ENCODE peak calls at places on chromosomes 6 and 20, in five cellular contexts. One of them, this sample, is unnamed. For H3K9me3, the result is how much of the 10 kb centered on the place peaks cover.

GRCh38 chr6:2725999-2726567 is 24.6 kb downstream of the MYLK4 start:
- DNase-seq in testis: no peak
- DNase-seq in tibial nerve: no peak
- DNase-seq in HCT116: no peak
- DNase-seq in adrenal gland: no peak
- DNase-seq in this sample: no peak

GRCh38 chr6:156791261-156791850 is 14.2 kb downstream of the ARID1B start:
- DNase-seq in adrenal gland: no peak
- DNase-seq in HCT116: no peak
- DNase-seq in testis: no peak
- DNase-seq in tibial nerve: no peak
- DNase-seq in this sample: no peak

GRCh38 chr20:61391812-61392520 is 139.9 kb downstream of the CDH4 start:
- DNase-seq in testis: no peak
- DNase-seq in HCT116: no peak
- DNase-seq in tibial nerve: no peak
- DNase-seq in adrenal gland: no peak
- DNase-seq in this sample: no peak

GRCh38 chr20:21396921-21397340 is 395 bp downstream of the NKX2-4 start:
- DNase-seq in HCT116: no peak
- DNase-seq in testis: no peak
- DNase-seq in tibial nerve: no peak
- DNase-seq in adrenal gland: no peak
- DNase-seq in this sample: no peak

GRCh38 chr6:41406821-41407787 is 71.7 kb downstream of the NCR2 start:
- DNase-seq in tibial nerve: no peak
- DNase-seq in HCT116: no peak
- DNase-seq in testis: no peak
- DNase-seq in adrenal gland: no peak
- DNase-seq in this sample: no peak

GRCh38 chr6:140601409-140601808 is 1227.0 kb upstream of the CITED2 start:
- DNase-seq in adrenal gland: no peak
- DNase-seq in HCT116: no peak
- DNase-seq in tibial nerve: no peak
- DNase-seq in testis: no peak
- DNase-seq in this sample: no peak

GRCh38 chr6:106490030-106490429 is 129.5 kb downstream of the CRYBG1 start:
- DNase-seq in tibial nerve: no peak
- DNase-seq in adrenal gland: no peak
- DNase-seq in HCT116: no peak
- DNase-seq in testis: no peak
- DNase-seq in this sample: no peak

GRCh38 chr6:128235556-128235955 is 284.8 kb downstream of the PTPRK start:
- DNase-seq in adrenal gland: no peak
- DNase-seq in HCT116: no peak
- DNase-seq in tibial nerve: no peak
- DNase-seq in testis: no peak
- DNase-seq in this sample: no peak

GRCh38 chr6:44738652-44739141 is 351.2 kb downstream of the CDC5L start:
- DNase-seq in HCT116: no peak
- DNase-seq in tibial nerve: no peak
- DNase-seq in testis: no peak
- DNase-seq in adrenal gland: no peak
- DNase-seq in this sample: no peak

GRCh38 chr20:58875111-58875510 is 22.6 kb downstream of the GNAS start:
- DNase-seq in tibial nerve: no peak
- DNase-seq in HCT116: no peak
- DNase-seq in testis: no peak
- DNase-seq in adrenal gland: no peak
- DNase-seq in this sample: no peak

GRCh38 chr6:157229733-157230132 is 93.6 kb downstream of the TMEM242 start:
- DNase-seq in tibial nerve: no peak
- DNase-seq in testis: no peak
- DNase-seq in adrenal gland: no peak
- DNase-seq in HCT116: no peak
- DNase-seq in this sample: peak

GRCh38 chr6:150058986-150059385 is 9.9 kb downstream of the ULBP3 start:
- DNase-seq in tibial nerve: no peak
- DNase-seq in HCT116: no peak
- DNase-seq in adrenal gland: no peak
- DNase-seq in testis: no peak
- DNase-seq in this sample: no peak

GRCh38 chr6:81793811-81794210 is 41.3 kb upstream of the TENT5A start:
- DNase-seq in testis: no peak
- DNase-seq in tibial nerve: no peak
- DNase-seq in HCT116: no peak
- DNase-seq in adrenal gland: no peak
- DNase-seq in this sample: no peak

GRCh38 chr6:44120692-44121443 is 6.4 kb downstream of the MRPL14 start:
- DNase-seq in testis: no peak
- DNase-seq in adrenal gland: no peak
- DNase-seq in tibial nerve: no peak
- DNase-seq in HCT116: no peak
- DNase-seq in this sample: no peak

GRCh38 chr6:111030008-111031006 is 48.5 kb downstream of the RPF2 start:
- DNase-seq in tibial nerve: no peak
- DNase-seq in testis: peak
- DNase-seq in adrenal gland: peak
- DNase-seq in HCT116: no peak
- DNase-seq in this sample: peak

GRCh38 chr6:28769626-28770402 is 154.0 kb downstream of the TRIM27 start:
- DNase-seq in HCT116: no peak
- DNase-seq in adrenal gland: peak
- DNase-seq in tibial nerve: no peak
- DNase-seq in testis: no peak
- DNase-seq in this sample: no peak

GRCh38 chr20:20003088-20003954 is 13.8 kb upstream of the NAA20 start:
- DNase-seq in adrenal gland: no peak
- DNase-seq in HCT116: no peak
- DNase-seq in testis: peak
- DNase-seq in tibial nerve: no peak
- DNase-seq in this sample: peak

GRCh38 chr6:132192646-132193045 is 208.6 kb downstream of the MOXD1 start:
- DNase-seq in adrenal gland: no peak
- DNase-seq in HCT116: no peak
- DNase-seq in tibial nerve: no peak
- DNase-seq in testis: no peak
- DNase-seq in this sample: no peak

GRCh38 chr6:134427721-134428120 is 109.8 kb upstream of the SGK1 start:
- DNase-seq in tibial nerve: no peak
- DNase-seq in testis: no peak
- DNase-seq in HCT116: no peak
- DNase-seq in adrenal gland: no peak
- DNase-seq in this sample: no peak

GRCh38 chr6:117906905-117907599 is at the start of gene SLC35F1:
- DNase-seq in adrenal gland: peak
- DNase-seq in tibial nerve: no peak
- DNase-seq in HCT116: no peak
- DNase-seq in testis: peak
- DNase-seq in this sample: no peak

GRCh38 chr20:24896984-24897383 is 52.1 kb upstream of the CST7 start:
- DNase-seq in adrenal gland: no peak
- DNase-seq in testis: no peak
- DNase-seq in HCT116: no peak
- DNase-seq in tibial nerve: no peak
- DNase-seq in this sample: no peak

GRCh38 chr6:72410769-72411168 is 211.1 kb upstream of the KCNQ5 start:
- DNase-seq in adrenal gland: no peak
- DNase-seq in tibial nerve: no peak
- DNase-seq in HCT116: no peak
- DNase-seq in testis: no peak
- DNase-seq in this sample: no peak

GRCh38 chr6:30752164-30752927 is 8.0 kb upstream of the IER3 start:
- DNase-seq in HCT116: peak
- DNase-seq in adrenal gland: peak
- DNase-seq in testis: peak
- DNase-seq in tibial nerve: peak
- DNase-seq in this sample: peak

GRCh38 chr20:52987295-52987694 is 15.1 kb downstream of the TSHZ2 start:
- DNase-seq in tibial nerve: no peak
- DNase-seq in testis: no peak
- DNase-seq in adrenal gland: no peak
- DNase-seq in HCT116: no peak
- DNase-seq in this sample: no peak

GRCh38 chr20:25382704-25383370 is 7.8 kb downstream of the ABHD12 start:
- DNase-seq in HCT116: no peak
- DNase-seq in adrenal gland: no peak
- DNase-seq in tibial nerve: no peak
- DNase-seq in testis: no peak
- DNase-seq in this sample: no peak

GRCh38 chr6:100430962-100431361 is 33.8 kb downstream of the SIM1 start:
- DNase-seq in HCT116: no peak
- DNase-seq in adrenal gland: no peak
- DNase-seq in testis: no peak
- DNase-seq in tibial nerve: no peak
- DNase-seq in this sample: no peak

GRCh38 chr6:84421031-84421430 is 193.6 kb upstream of the CEP162 start:
- DNase-seq in adrenal gland: no peak
- DNase-seq in tibial nerve: no peak
- DNase-seq in HCT116: no peak
- DNase-seq in testis: no peak
- DNase-seq in this sample: no peak

GRCh38 chr6:167750956-167751358 is 75.8 kb upstream of the AFDN start:
- DNase-seq in adrenal gland: peak
- DNase-seq in HCT116: peak
- DNase-seq in testis: peak
- DNase-seq in tibial nerve: no peak
- DNase-seq in this sample: peak

GRCh38 chr6:107763959-107764358 is 60.2 kb downstream of the SCML4 start:
- DNase-seq in HCT116: no peak
- DNase-seq in adrenal gland: no peak
- DNase-seq in testis: no peak
- DNase-seq in tibial nerve: no peak
- DNase-seq in this sample: no peak

GRCh38 chr6:124995131-124995530 is 32.9 kb downstream of the RNF217 start:
- DNase-seq in testis: no peak
- DNase-seq in tibial nerve: no peak
- DNase-seq in HCT116: no peak
- DNase-seq in adrenal gland: no peak
- DNase-seq in this sample: no peak

GRCh38 chr20:4482378-4482777 is 239.3 kb upstream of the PRND start:
- DNase-seq in adrenal gland: no peak
- DNase-seq in tibial nerve: no peak
- DNase-seq in testis: no peak
- DNase-seq in HCT116: no peak
- DNase-seq in this sample: no peak

GRCh38 chr6:158219229-158219628 is 51.1 kb downstream of the GTF2H5 start:
- DNase-seq in adrenal gland: no peak
- DNase-seq in tibial nerve: no peak
- DNase-seq in HCT116: no peak
- DNase-seq in testis: no peak
- DNase-seq in this sample: peak

GRCh38 chr6:17556014-17556413 is 44.1 kb upstream of the FAM8A1 start:
- DNase-seq in tibial nerve: no peak
- DNase-seq in HCT116: no peak
- DNase-seq in testis: no peak
- DNase-seq in adrenal gland: no peak
- DNase-seq in this sample: no peak

GRCh38 chr6:322940-323729 is 30.8 kb downstream of the DUSP22 start:
- DNase-seq in testis: no peak
- DNase-seq in HCT116: no peak
- DNase-seq in tibial nerve: no peak
- DNase-seq in adrenal gland: no peak
- DNase-seq in this sample: peak
- H3K9me3 ChIP-seq in testis: under half
- H3K9me3 ChIP-seq in HCT116: under half
- H3K9me3 ChIP-seq in tibial nerve: under half
- H3K9me3 ChIP-seq in adrenal gland: under half
- H3K9me3 ChIP-seq in this sample: under half

DNA sequence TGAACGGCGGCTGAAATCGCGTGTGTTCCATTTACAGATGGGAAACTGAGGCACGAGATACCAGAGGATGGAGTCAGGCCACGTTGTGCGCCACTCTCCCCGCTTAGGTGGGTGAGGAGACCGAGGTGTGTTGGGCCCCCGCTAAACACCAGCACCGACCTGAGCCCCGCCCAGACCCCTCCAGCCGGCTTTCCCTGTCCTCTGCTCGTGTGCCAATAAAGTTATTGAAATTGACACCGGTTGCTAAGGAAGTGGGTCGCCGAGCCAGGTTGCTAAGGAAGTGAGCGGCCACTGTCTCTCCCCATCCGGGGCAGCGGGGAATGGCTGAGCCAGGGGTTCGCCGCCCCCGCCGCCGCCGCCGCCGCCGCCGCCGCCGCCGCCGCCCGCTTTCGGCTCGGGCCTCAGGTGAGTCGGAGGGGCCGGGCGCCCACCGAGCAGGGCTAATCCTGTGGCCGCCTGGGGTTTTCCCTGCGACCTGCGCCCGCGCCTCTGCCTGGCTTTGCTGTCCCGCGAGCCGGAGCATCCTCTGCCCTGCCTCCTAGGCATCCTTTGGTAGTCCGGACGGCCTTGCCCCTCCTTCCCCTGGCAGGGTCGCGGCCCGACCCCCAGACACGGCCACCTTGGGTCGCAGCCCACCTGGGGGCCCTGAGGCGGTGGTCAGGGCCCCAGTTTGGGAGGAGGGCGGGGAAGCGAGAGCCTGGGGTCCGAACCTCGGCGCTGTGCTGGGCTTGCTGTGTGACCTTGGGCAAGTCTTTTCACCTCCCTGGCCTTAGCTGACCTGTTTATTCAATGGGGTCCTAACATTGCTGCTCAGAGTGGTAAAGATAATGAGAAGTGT is at the start of gene KIF3B:
- DNase-seq in testis: peak
- DNase-seq in adrenal gland: peak
- DNase-seq in HCT116: peak
- DNase-seq in tibial nerve: peak
- DNase-seq in this sample: peak
- TF ChIP-seq POLR2A in testis: no peak
- TF ChIP-seq POLR2A in adrenal gland: peak
- TF ChIP-seq POLR2A in HCT116: no peak
- TF ChIP-seq POLR2A in tibial nerve: peak
- TF ChIP-seq POLR2A in this sample: no peak

DNA sequence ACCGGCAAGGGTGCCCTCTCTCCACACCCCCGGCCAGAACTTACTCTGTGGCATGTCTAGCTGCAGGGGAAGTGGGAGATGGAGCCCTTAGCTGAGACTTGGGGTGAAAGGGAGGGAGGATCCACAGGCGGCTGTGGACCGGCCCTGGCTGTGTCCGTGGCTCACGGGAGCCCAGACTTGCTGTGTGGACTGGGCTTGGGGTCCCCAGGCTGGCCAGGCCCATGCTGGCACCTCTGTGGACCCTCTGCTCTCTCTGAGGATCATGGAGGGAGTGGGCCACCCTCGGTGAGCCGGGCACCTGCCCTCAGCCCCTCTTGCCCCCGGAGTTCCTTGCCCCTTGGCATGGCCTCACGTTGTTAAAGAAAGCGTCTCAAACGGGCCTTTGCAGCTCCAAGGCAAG is 8.9 kb upstream of the NTSR1 start:
- DNase-seq in tibial nerve: no peak
- DNase-seq in HCT116: no peak
- DNase-seq in adrenal gland: no peak
- DNase-seq in testis: no peak
- DNase-seq in this sample: no peak
- H3K9me3 ChIP-seq in tibial nerve: under half
- H3K9me3 ChIP-seq in HCT116: under half
- H3K9me3 ChIP-seq in adrenal gland: under half
- H3K9me3 ChIP-seq in testis: under half
- H3K9me3 ChIP-seq in this sample: under half

GRCh38 chr6:42453027-42453648 is 1.4 kb upstream of the TRERF1 start:
- DNase-seq in tibial nerve: peak
- DNase-seq in HCT116: peak
- DNase-seq in adrenal gland: peak
- DNase-seq in testis: peak
- DNase-seq in this sample: peak
- TF ChIP-seq POLR2A in tibial nerve: no peak
- TF ChIP-seq POLR2A in HCT116: peak
- TF ChIP-seq POLR2A in adrenal gland: peak
- TF ChIP-seq POLR2A in testis: no peak
- TF ChIP-seq POLR2A in this sample: peak